ENCODE peak calls at places on chromosomes 16 and 17, in nine cellular contexts. V, I, K, C, G, B, E, J and Y are unnamed samples. For H3K79me2, the result is how much of the 10 kb centered on the place peaks cover.

GRCh38 chr16:19994771-19995170 is 78.9 kb downstream of the GPR139 start:
- DNase-seq in J (no peak), C (no peak), I (no peak), E (no peak), G (no peak), V (no peak), B (no peak), K (no peak), Y (no peak)

GRCh38 chr16:26453215-26453614 is 613.5 kb upstream of the C16orf82 start:
- DNase-seq in E (no peak), G (no peak), J (peak), C (no peak), V (no peak), K (no peak), I (peak), B (no peak), Y (no peak)

GRCh38 chr16:28219283-28219682 is 7.5 kb upstream of the XPO6 start:
- DNase-seq in B (no peak), C (peak), I (no peak), K (no peak), J (no peak), G (no peak), E (no peak), V (peak), Y (no peak)

GRCh38 chr16:21023509-21024202 is 123.1 kb downstream of the LYRM1 start:
- DNase-seq in V (peak), K (no peak), C (no peak), J (no peak), G (no peak), E (no peak), I (no peak), B (no peak), Y (no peak)

GRCh38 chr17:75639327-75639726 is 6.1 kb downstream of the SMIM5 start:
- DNase-seq in E (no peak), J (no peak), V (no peak), G (no peak), C (no peak), K (no peak), B (no peak), I (no peak), Y (no peak)

GRCh38 chr17:38867179-38867994 is 2.5 kb upstream of the LASP1 start:
- DNase-seq in I (peak), E (no peak), K (peak), G (no peak), J (peak), V (peak), C (peak), B (peak), Y (peak)

GRCh38 chr16:52068447-52069074 is 478.4 kb downstream of the TOX3 start:
- DNase-seq in V (peak), G (peak), J (no peak), C (peak), E (no peak), I (peak), K (peak), B (peak), Y (peak)

GRCh38 chr16:52372313-52372712 is 174.6 kb downstream of the TOX3 start:
- DNase-seq in K (no peak), I (no peak), J (no peak), G (no peak), E (no peak), B (no peak), V (peak), C (no peak), Y (no peak)

GRCh38 chr16:86465434-86465833 is 44.9 kb upstream of the FOXF1 start:
- DNase-seq in C (no peak), E (no peak), V (no peak), G (no peak), B (no peak), K (no peak), J (no peak), I (no peak), Y (no peak)

GRCh38 chr17:2911035-2911754 is 115.0 kb downstream of the RAP1GAP2 start:
- DNase-seq in G (peak), V (peak), I (no peak), J (no peak), E (no peak), K (no peak), B (no peak), C (no peak), Y (no peak)

GRCh38 chr17:73492125-73492801 is 152.0 kb downstream of the SDK2 start:
- DNase-seq in I (no peak), G (no peak), B (no peak), J (no peak), V (no peak), C (no peak), K (no peak), E (no peak), Y (no peak)

GRCh38 chr17:41537990-41538389 is 9.9 kb upstream of the KRT19 start:
- DNase-seq in K (no peak), J (no peak), E (no peak), I (no peak), V (no peak), C (no peak), G (no peak), B (no peak), Y (no peak)

GRCh38 chr17:59491353-59492090 is 73.9 kb upstream of the DHX40 start:
- DNase-seq in V (no peak), E (no peak), K (no peak), I (no peak), C (no peak), G (no peak), B (no peak), J (no peak), Y (no peak)

GRCh38 chr17:59451706-59452105 is 113.7 kb upstream of the DHX40 start:
- DNase-seq in J (no peak), G (no peak), E (no peak), B (no peak), C (no peak), V (peak), K (peak), I (peak), Y (peak)

GRCh38 chr17:55249861-55250260 is 14.9 kb upstream of the HLF start:
- DNase-seq in G (no peak), J (no peak), B (no peak), C (no peak), V (no peak), E (no peak), I (no peak), K (no peak), Y (no peak)

GRCh38 chr17:42674755-42675347 is 1.9 kb downstream of the PLEKHH3 start:
- DNase-seq in J (peak), E (no peak), C (peak), K (no peak), I (peak), G (no peak), B (no peak), V (no peak), Y (no peak)

GRCh38 chr16:49638696-49639629 is 216.9 kb downstream of the ZNF423 start:
- DNase-seq in G (peak), B (no peak), J (no peak), C (no peak), V (no peak), I (no peak), E (no peak), K (no peak), Y (no peak)

GRCh38 chr17:4483012-4483840 is 15.5 kb upstream of the SPNS2 start:
- DNase-seq in C (peak), V (peak), J (no peak), B (no peak), E (peak), I (no peak), G (no peak), K (no peak), Y (peak)

GRCh38 chr16:4477966-4478365 is 1.8 kb downstream of the HMOX2 start:
- DNase-seq in C (peak), B (no peak), K (peak), J (peak), V (no peak), G (peak), I (peak), E (peak), Y (peak)

GRCh38 chr16:71647391-71647790 is 21.4 kb downstream of the MARVELD3 start:
- DNase-seq in V (no peak), C (no peak), B (no peak), G (no peak), E (no peak), K (no peak), J (no peak), I (no peak), Y (no peak)

GRCh38 chr17:82031303-82031884 is at the start of gene RAC3:
- DNase-seq in V (peak), K (peak), I (peak), G (peak), E (no peak), J (no peak), B (peak), C (peak), Y (peak)

GRCh38 chr16:79170565-79171242 is 429.8 kb downstream of the MAF start:
- DNase-seq in V (peak), E (no peak), G (no peak), J (no peak), B (no peak), C (no peak), K (peak), I (no peak), Y (no peak)

GRCh38 chr16:55622302-55622701 is 33.5 kb upstream of the SLC6A2 start:
- DNase-seq in C (no peak), E (no peak), G (no peak), B (no peak), K (no peak), V (no peak), J (no peak), I (no peak), Y (no peak)

GRCh38 chr16:89009343-89010209 is 32.6 kb upstream of the CBFA2T3 start:
- DNase-seq in G (no peak), B (peak), C (peak), I (peak), E (no peak), J (peak), V (peak), K (peak), Y (peak)

GRCh38 chr17:3647769-3648540 is 11.4 kb downstream of the CTNS start:
- DNase-seq in V (peak), E (peak), G (peak), J (peak), K (peak), C (peak), I (peak), B (peak), Y (peak)

GRCh38 chr16:11497851-11498289 is 88.8 kb downstream of the LITAF start:
- DNase-seq in J (no peak), B (no peak), V (peak), E (peak), C (peak), K (peak), G (no peak), I (no peak), Y (no peak)

GRCh38 chr16:25126820-25127232 is 15.3 kb downstream of the LCMT1 start:
- DNase-seq in J (peak), I (no peak), G (no peak), K (peak), B (peak), V (peak), E (no peak), C (no peak), Y (peak)

GRCh38 chr16:23079683-23080221 is 69.5 kb downstream of the USP31 start:
- DNase-seq in I (no peak), B (no peak), V (no peak), J (no peak), E (no peak), C (no peak), G (no peak), K (no peak), Y (peak)

GRCh38 chr16:29745126-29745852 is 501 bp downstream of the C16orf54 start:
- DNase-seq in E (no peak), B (peak), J (no peak), G (no peak), I (peak), V (no peak), C (no peak), K (no peak), Y (no peak)

GRCh38 chr17:31319253-31319661 is 2.2 kb downstream of the EVI2A start:
- DNase-seq in C (no peak), J (peak), B (peak), G (no peak), E (no peak), V (no peak), I (no peak), K (no peak), Y (no peak)

GRCh38 chr16:84730406-84731106 is 30.8 kb downstream of the USP10 start:
- DNase-seq in J (peak), I (peak), G (peak), C (no peak), K (peak), B (no peak), E (peak), V (peak), Y (peak)

GRCh38 chr17:2695243-2695960 is 16.2 kb downstream of the CLUH start:
- DNase-seq in V (no peak), J (no peak), E (no peak), C (no peak), K (no peak), B (no peak), I (no peak), G (peak), Y (no peak)

GRCh38 chr16:10040136-10041080 is 141.8 kb downstream of the GRIN2A start:
- DNase-seq in V (no peak), J (no peak), K (no peak), C (peak), G (peak), B (no peak), E (no peak), I (peak), Y (no peak)

GRCh38 chr16:59690216-59690615 is 956.1 kb upstream of the GOT2 start:
- DNase-seq in B (no peak), C (no peak), V (no peak), I (no peak), G (no peak), J (no peak), K (no peak), E (no peak), Y (no peak)

GRCh38 chr17:50920041-50920410 is 53.9 kb upstream of the TOB1 start:
- DNase-seq in V (no peak), I (no peak), C (no peak), E (no peak), G (no peak), B (no peak), J (no peak), K (no peak), Y (peak)

GRCh38 chr16:68194263-68194662 is 41.7 kb downstream of the ESRP2 start:
- DNase-seq in C (no peak), G (no peak), V (no peak), I (no peak), E (no peak), J (no peak), B (peak), K (no peak), Y (no peak)

GRCh38 chr17:51103050-51103449 is 17.6 kb downstream of the SPAG9 start:
- DNase-seq in J (no peak), K (no peak), C (no peak), I (no peak), G (no peak), E (no peak), V (no peak), B (no peak), Y (no peak)

GRCh38 chr16:81615833-81616232 is 163.3 kb upstream of the PLCG2 start:
- DNase-seq in I (no peak), K (no peak), B (no peak), J (no peak), C (no peak), V (no peak), E (no peak), G (no peak), Y (no peak)
- H3K79me2 ChIP-seq in I (under half), K (under half), B (under half), J (under half), C (under half), V (under half), E (half or more), G (under half), Y (half or more)

DNA sequence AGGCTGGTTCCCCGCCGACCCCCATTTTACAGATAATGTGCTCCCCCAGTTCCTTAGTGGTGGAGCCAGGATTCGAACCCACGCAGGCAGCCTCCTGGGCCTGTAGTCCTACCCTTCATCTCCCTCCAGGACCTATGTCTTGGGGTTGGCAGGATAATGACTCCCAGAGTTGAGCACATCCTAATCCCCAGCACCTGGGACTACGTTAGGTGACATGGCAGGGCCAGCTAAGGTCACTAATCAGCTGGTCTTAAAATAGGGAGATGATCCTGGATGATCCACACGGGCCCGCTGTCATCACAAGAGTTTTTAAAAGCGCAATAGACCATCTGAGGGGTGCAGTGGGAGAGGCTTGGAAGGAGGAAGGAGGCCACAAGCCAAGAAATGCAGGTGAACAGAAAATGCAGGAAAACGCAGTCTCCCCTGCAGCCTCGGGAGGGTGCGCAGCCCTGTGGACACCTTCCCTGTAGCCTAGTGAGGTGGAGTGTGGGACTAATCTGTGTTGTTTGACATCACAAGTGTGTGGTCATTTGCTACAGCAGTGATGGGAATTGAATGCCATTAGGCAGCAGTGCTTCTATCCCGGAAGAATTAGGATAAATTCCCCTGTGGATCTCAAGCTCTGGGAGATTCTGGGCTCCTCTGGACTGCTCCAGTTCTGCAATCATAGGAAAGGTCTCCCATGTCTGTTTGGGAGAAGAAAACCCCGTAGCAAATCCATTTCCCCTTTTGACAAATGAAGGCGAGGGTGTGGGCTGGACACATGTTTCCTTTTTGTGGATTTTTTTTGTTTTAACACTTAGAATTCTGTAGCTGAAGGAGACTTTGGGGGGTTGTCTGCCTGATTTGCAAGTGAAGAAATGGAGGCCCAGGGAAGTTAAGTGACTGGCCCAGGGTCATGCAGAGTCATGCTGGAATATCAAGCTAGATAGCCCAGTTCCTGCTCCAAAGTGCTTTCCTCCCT is 297.8 kb downstream of the SEC14L1 start:
- DNase-seq in V (no peak), E (no peak), J (peak), C (no peak), G (no peak), I (no peak), B (no peak), K (no peak), Y (no peak)
- TF ChIP-seq EZH2phosphoT487 in V (no peak), E (no peak), J (no peak), C (no peak), G (no peak), I (no peak), B (no peak), K (no peak), Y (no peak)

GRCh38 chr17:78779848-78780247 is 2.2 kb downstream of the CYTH1 start:
- DNase-seq in I (no peak), B (peak), J (peak), C (peak), E (no peak), G (no peak), K (no peak), V (no peak), Y (no peak)

GRCh38 chr17:78780335-78780734 is 1.7 kb downstream of the CYTH1 start:
- DNase-seq in J (peak), V (no peak), B (peak), C (no peak), E (no peak), K (no peak), I (no peak), G (no peak), Y (no peak)

GRCh38 chr17:78774956-78775571 is 7.0 kb downstream of the CYTH1 start:
- DNase-seq in E (no peak), K (no peak), I (no peak), J (peak), G (no peak), B (peak), C (no peak), V (no peak), Y (no peak)

GRCh38 chr17:78780852-78781338 is 1.2 kb downstream of the CYTH1 start:
- DNase-seq in G (no peak), E (no peak), I (no peak), J (peak), B (no peak), C (no peak), K (peak), V (no peak), Y (no peak)

DNA sequence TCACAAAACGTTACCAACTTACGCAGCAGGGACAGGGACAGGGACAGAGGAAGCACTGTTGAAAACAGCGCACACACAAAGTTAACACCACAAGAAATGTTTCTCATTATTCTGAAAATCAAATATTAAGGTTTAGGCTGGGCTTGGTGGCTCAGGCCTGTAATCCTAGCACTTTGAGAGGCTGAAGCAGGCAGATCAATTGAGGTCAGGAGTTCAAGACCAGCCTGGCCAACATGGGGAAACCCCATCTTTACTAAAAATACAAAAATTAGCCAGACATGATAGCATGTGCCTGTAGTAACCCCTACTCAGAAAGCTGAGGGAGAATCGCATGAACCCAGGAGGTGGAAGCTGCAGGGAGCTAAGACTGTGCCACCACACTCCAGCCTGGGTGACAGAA is 4.2 kb downstream of the CYTH1 start:
- DNase-seq in K (no peak), E (no peak), I (no peak), B (no peak), G (no peak), V (no peak), J (no peak), C (no peak), Y (no peak)
- H3K79me2 ChIP-seq in K (half or more), E (half or more), I (under half), B (half or more), G (half or more), V (half or more), J (half or more), C (under half), Y (half or more)

DNA sequence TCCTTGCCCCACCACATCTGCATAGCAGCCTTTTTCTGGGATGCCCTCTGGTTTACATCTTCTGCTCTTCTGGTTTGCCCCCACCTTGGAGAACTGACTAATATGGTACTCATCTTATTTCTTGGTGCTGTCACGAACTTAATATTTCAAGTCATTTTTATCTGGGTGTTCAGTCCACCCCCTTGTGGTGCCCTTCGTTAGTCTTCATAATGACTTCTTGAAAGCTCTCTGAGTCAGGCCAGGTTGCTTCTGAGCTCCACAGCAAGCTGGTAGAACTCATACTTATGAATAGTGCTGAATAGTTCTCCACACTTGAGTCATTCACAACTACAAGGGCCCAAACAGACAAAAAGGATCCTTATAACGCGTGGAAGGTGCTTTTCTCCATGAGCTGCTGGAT is 35.8 kb upstream of the TEKT3 start:
- DNase-seq in E (no peak), B (no peak), K (peak), J (no peak), G (no peak), I (no peak), C (no peak), V (peak), Y (peak)
- TF ChIP-seq EZH2phosphoT487 in E (no peak), B (no peak), K (no peak), J (no peak), G (no peak), I (no peak), C (no peak), V (no peak), Y (no peak)

DNA sequence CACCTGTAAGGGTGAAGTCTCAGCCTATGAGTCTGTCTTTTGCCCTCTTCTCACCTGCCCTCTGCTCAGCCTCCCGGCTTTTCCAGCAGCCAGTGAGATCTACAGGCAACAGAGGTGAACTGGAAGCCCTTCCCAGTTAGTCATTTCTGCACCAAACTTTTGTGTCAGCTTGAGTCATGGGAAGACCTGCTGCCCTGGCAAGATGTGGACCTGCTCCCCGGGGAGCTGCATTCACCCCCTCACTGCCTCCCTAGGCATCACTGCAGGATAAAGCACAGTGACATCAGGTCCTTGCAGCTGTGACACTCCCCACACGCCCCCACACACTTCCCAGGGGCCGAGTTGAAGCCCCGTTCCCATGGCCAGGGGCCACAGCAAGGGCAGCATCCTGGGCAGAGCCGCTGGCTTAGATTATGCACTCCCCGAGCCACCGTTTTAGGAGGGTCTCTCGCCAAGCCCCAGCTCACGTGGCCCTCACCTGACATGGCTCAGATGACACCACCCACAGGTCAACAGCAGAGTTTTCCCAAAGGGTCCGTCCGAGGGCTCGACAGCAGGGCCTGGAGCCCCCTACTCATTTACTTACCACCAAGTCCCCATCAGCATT is 6.5 kb upstream of the ABR start:
- DNase-seq in C (no peak), K (peak), V (no peak), G (no peak), J (no peak), B (no peak), E (no peak), I (no peak), Y (peak)
- H3K79me2 ChIP-seq in C (under half), K (under half), V (under half), G (under half), J (half or more), B (under half), E (under half), I (under half), Y (under half)